ENCODE peak calls at places on chromosomes 13 and 19, in six cellular contexts. R is CD4-positive, alpha-beta T cell; V is heart left ventricle; U is GM10248; X is AG09309; T is suprapubic skin. M is an unnamed sample.

GRCh38 chr13:101267656-101268055 is 148.7 kb downstream of the NALCN start:
- DNase-seq in R (no peak), V (no peak), U (no peak), X (peak; percentile 44), T (no peak), M (no peak)

GRCh38 chr19:10288662-10289166 is 1.0 kb upstream of the ICAM5 start:
- DNase-seq in R (no peak), V (no peak), U (peak; percentile 78), X (no peak), T (no peak), M (no peak)

GRCh38 chr13:78589206-78589605 is 14.1 kb downstream of the POU4F1 start:
- DNase-seq in R (no peak), V (peak; percentile 40), U (no peak), X (no peak), T (no peak), M (peak; percentile 69)

GRCh38 chr13:51419015-51419636 is 33.7 kb downstream of the INTS6 start:
- DNase-seq in R (no peak), V (no peak), U (no peak), X (no peak), T (no peak), M (no peak)

GRCh38 chr13:44223785-44224432 is 149.7 kb upstream of the SERP2 start:
- DNase-seq in R (no peak), V (no peak), U (no peak), X (no peak), T (no peak), M (no peak)

GRCh38 chr19:3146677-3147100 is 10.9 kb downstream of the GNA15 start:
- DNase-seq in R (peak; percentile 64), V (no peak), U (no peak), X (no peak), T (no peak), M (peak; percentile 43)

GRCh38 chr19:48568345-48568886 is 16.4 kb downstream of the SULT2B1 start:
- DNase-seq in R (no peak), V (peak; percentile 93), U (no peak), X (no peak), T (peak; percentile 94), M (no peak)

GRCh38 chr13:81872581-81872980 is 1531.7 kb upstream of the SPRY2 start:
- DNase-seq in R (no peak), V (no peak), U (no peak), X (no peak), T (no peak), M (no peak)

GRCh38 chr19:400976-401835 is 7.7 kb downstream of the C2CD4C start:
- DNase-seq in R (no peak), V (no peak), U (no peak), X (no peak), T (peak; percentile 56), M (peak; percentile 0)

GRCh38 chr13:99726261-99726894 is 225.1 kb downstream of the TM9SF2 start:
- DNase-seq in R (no peak), V (no peak), U (no peak), X (no peak), T (no peak), M (no peak)

GRCh38 chr13:40440990-40441820 is 225.2 kb downstream of the FOXO1 start:
- DNase-seq in R (no peak), V (peak; percentile 92), U (no peak), X (no peak), T (no peak), M (no peak)

GRCh38 chr13:27919299-27919933 is 384 bp upstream of the PDX1 start:
- DNase-seq in R (no peak), V (no peak), U (peak; percentile 76), X (no peak), T (no peak), M (no peak)

GRCh38 chr13:113369189-113369588 is 5.3 kb upstream of the GRTP1 start:
- DNase-seq in R (no peak), V (no peak), U (no peak), X (no peak), T (no peak), M (peak; percentile 8)

GRCh38 chr19:34363094-34363493 is 1.9 kb upstream of the GPI start:
- DNase-seq in R (no peak), V (no peak), U (no peak), X (no peak), T (no peak), M (no peak)

GRCh38 chr19:34597596-34597995 is 79.4 kb downstream of the SCGB2B2 start:
- DNase-seq in R (no peak), V (no peak), U (no peak), X (no peak), T (no peak), M (no peak)

GRCh38 chr19:53537126-53537522 is 821 bp upstream of the ZNF331 start:
- DNase-seq in R (no peak), V (no peak), U (no peak), X (no peak), T (no peak), M (no peak)

GRCh38 chr19:12676928-12677327 is 4.8 kb downstream of the DHPS start:
- DNase-seq in R (no peak), V (no peak), U (no peak), X (no peak), T (no peak), M (no peak)

GRCh38 chr19:58394821-58395219 is 636 bp upstream of the RNF225 start:
- DNase-seq in R (no peak), V (no peak), U (no peak), X (no peak), T (peak; percentile 48), M (no peak)

GRCh38 chr13:97810152-97810551 is 143.3 kb upstream of the IPO5 start:
- DNase-seq in R (no peak), V (no peak), U (no peak), X (no peak), T (no peak), M (no peak)

GRCh38 chr19:37572203-37572602 is 22.4 kb downstream of the ZNF571 start:
- DNase-seq in R (no peak), V (no peak), U (no peak), X (no peak), T (no peak), M (no peak)

GRCh38 chr13:30880756-30881155 is 25.3 kb upstream of the MEDAG start:
- DNase-seq in R (no peak), V (peak; percentile 38), U (no peak), X (peak; percentile 84), T (no peak), M (no peak)

GRCh38 chr19:22945560-22945959 is 57.4 kb downstream of the ZNF728 start:
- DNase-seq in R (no peak), V (no peak), U (no peak), X (no peak), T (no peak), M (no peak)

GRCh38 chr19:18306903-18307681 is 15.8 kb downstream of the LSM4 start:
- DNase-seq in R (peak; percentile 25), V (no peak), U (no peak), X (no peak), T (no peak), M (no peak)

GRCh38 chr13:70027551-70027950 is 80.1 kb upstream of the ATXN8OS start:
- DNase-seq in R (no peak), V (no peak), U (no peak), X (no peak), T (no peak), M (no peak)

GRCh38 chr19:6773323-6773931 is 919 bp downstream of the VAV1 start:
- DNase-seq in R (no peak), V (peak; percentile 66), U (peak; percentile 69), X (no peak), T (no peak), M (no peak)

GRCh38 chr13:51797664-51798488 is 6.1 kb downstream of the DHRS12 start:
- DNase-seq in R (peak; percentile 50), V (no peak), U (peak; percentile 61), X (no peak), T (no peak), M (peak; percentile 35)

GRCh38 chr13:94967183-94968039 is 255.1 kb upstream of the SOX21 start:
- DNase-seq in R (no peak), V (no peak), U (peak; percentile 37), X (no peak), T (no peak), M (peak; percentile 37)

GRCh38 chr19:38650911-38651584 is 3.6 kb downstream of the ACTN4 start:
- DNase-seq in R (no peak), V (no peak), U (no peak), X (no peak), T (no peak), M (no peak)

GRCh38 chr13:77521595-77522367 is 13.7 kb upstream of the SCEL start:
- DNase-seq in R (no peak), V (no peak), U (no peak), X (no peak), T (no peak), M (no peak)

GRCh38 chr19:29260477-29261317 is 47.7 kb upstream of the UQCRFS1 start:
- DNase-seq in R (no peak), V (no peak), U (peak; percentile 28), X (no peak), T (no peak), M (peak; percentile 23)
- TF ChIP-seq CTCF in R (no peak), V (peak; percentile 21), U (peak; percentile 54), X (peak; percentile 36), T (no peak), M (peak; percentile 65)

DNA sequence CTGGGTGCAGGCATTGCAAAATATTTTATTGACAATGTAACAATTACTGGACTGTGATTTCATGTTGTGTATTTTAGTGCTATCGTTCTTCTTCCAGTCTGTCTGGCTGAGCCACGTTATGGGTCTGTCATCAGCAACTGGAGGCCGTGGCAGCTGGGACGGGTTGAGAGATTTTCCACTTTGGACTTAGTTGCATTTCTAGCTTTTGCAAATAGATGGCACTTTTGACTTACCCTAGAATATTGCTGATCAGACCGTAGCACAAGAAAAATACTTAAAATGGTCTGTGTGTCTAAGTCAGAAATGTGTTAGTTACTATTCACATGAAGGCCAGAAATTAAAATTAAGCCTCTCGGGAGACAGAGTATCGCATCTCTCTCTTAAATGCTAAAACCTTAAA is 211.1 kb downstream of the TEX29 start:
- DNase-seq in R (no peak), V (no peak), U (no peak), X (no peak), T (no peak), M (no peak)
- TF ChIP-seq CTCF in R (no peak), V (peak; percentile 29), U (no peak), X (no peak), T (no peak), M (peak; percentile 33)

GRCh38 chr13:21913010-21913409 is 242.1 kb downstream of the FGF9 start:
- DNase-seq in R (no peak), V (no peak), U (peak; percentile 34), X (no peak), T (no peak), M (no peak)
- TF ChIP-seq CTCF in R (no peak), V (no peak), U (no peak), X (no peak), T (no peak), M (peak; percentile 40)

GRCh38 chr19:16589917-16590316 is 17.7 kb upstream of the SLC35E1 start:
- DNase-seq in R (no peak), V (no peak), U (no peak), X (no peak), T (no peak), M (no peak)

GRCh38 chr19:16588824-16589577 is 16.8 kb upstream of the SLC35E1 start:
- DNase-seq in R (no peak), V (no peak), U (no peak), X (no peak), T (no peak), M (no peak)

GRCh38 chr19:16587031-16588023 is 15.1 kb upstream of the SLC35E1 start:
- DNase-seq in R (peak; percentile 72), V (no peak), U (peak; percentile 37), X (no peak), T (no peak), M (no peak)

GRCh38 chr19:16586477-16586871 is 14.3 kb upstream of the SLC35E1 start:
- DNase-seq in R (no peak), V (no peak), U (no peak), X (no peak), T (no peak), M (no peak)

GRCh38 chr19:16588089-16588823 is 16.0 kb upstream of the SLC35E1 start:
- DNase-seq in R (peak; percentile 58), V (no peak), U (peak; percentile 86), X (no peak), T (no peak), M (no peak)
- TF ChIP-seq CTCF in R (no peak), V (no peak), U (peak; percentile 29), X (no peak), T (no peak), M (no peak)

M was measured in progenitor cell of endocrine pancreas.